ENCODE peak calls at places on chromosomes 12 and 14, in seven cellular contexts. One of them, this sample, is unnamed.

GRCh38 chr12:55705802-55706402 is 1.8 kb downstream of the ITGA7 start:
- DNase-seq in choroid plexus epithelial cell: no peak
- DNase-seq in dorsolateral prefrontal cortex: no peak
- DNase-seq in AG10803: no peak
- DNase-seq in left lung: no peak
- DNase-seq in A549: peak
- DNase-seq in brain microvascular endothelial cell: no peak
- DNase-seq in this sample: no peak

GRCh38 chr14:52328286-52328685 is 14.2 kb downstream of the PTGER2 start:
- DNase-seq in choroid plexus epithelial cell: peak
- DNase-seq in dorsolateral prefrontal cortex: no peak
- DNase-seq in AG10803: peak
- DNase-seq in left lung: no peak
- DNase-seq in A549: no peak
- DNase-seq in brain microvascular endothelial cell: no peak
- DNase-seq in this sample: no peak

GRCh38 chr12:117019866-117020265 is 79.3 kb downstream of the TESC start:
- DNase-seq in choroid plexus epithelial cell: no peak
- DNase-seq in dorsolateral prefrontal cortex: no peak
- DNase-seq in AG10803: no peak
- DNase-seq in left lung: no peak
- DNase-seq in A549: no peak
- DNase-seq in brain microvascular endothelial cell: no peak
- DNase-seq in this sample: no peak

GRCh38 chr12:24778486-24779304 is 170.2 kb downstream of the BCAT1 start:
- DNase-seq in choroid plexus epithelial cell: peak
- DNase-seq in dorsolateral prefrontal cortex: no peak
- DNase-seq in AG10803: peak
- DNase-seq in left lung: no peak
- DNase-seq in A549: peak
- DNase-seq in brain microvascular endothelial cell: peak
- DNase-seq in this sample: peak

GRCh38 chr14:91088585-91088984 is 25.3 kb upstream of the DGLUCY start:
- DNase-seq in choroid plexus epithelial cell: no peak
- DNase-seq in dorsolateral prefrontal cortex: no peak
- DNase-seq in AG10803: no peak
- DNase-seq in left lung: no peak
- DNase-seq in A549: no peak
- DNase-seq in brain microvascular endothelial cell: no peak
- DNase-seq in this sample: no peak

GRCh38 chr12:131094831-131095805 is 141.4 kb downstream of the ADGRD1 start:
- DNase-seq in choroid plexus epithelial cell: no peak
- DNase-seq in dorsolateral prefrontal cortex: no peak
- DNase-seq in AG10803: no peak
- DNase-seq in left lung: peak
- DNase-seq in A549: no peak
- DNase-seq in brain microvascular endothelial cell: no peak
- DNase-seq in this sample: no peak

GRCh38 chr12:14272954-14273910 is 92.2 kb upstream of the ATF7IP start:
- DNase-seq in choroid plexus epithelial cell: peak
- DNase-seq in dorsolateral prefrontal cortex: no peak
- DNase-seq in AG10803: no peak
- DNase-seq in left lung: no peak
- DNase-seq in A549: no peak
- DNase-seq in brain microvascular endothelial cell: no peak
- DNase-seq in this sample: no peak

GRCh38 chr12:129900306-129900705 is 3.5 kb downstream of the TMEM132D start:
- DNase-seq in choroid plexus epithelial cell: no peak
- DNase-seq in dorsolateral prefrontal cortex: no peak
- DNase-seq in AG10803: no peak
- DNase-seq in left lung: no peak
- DNase-seq in A549: no peak
- DNase-seq in brain microvascular endothelial cell: no peak
- DNase-seq in this sample: no peak

GRCh38 chr12:13250416-13250815 is 53.9 kb downstream of the EMP1 start:
- DNase-seq in choroid plexus epithelial cell: peak
- DNase-seq in dorsolateral prefrontal cortex: no peak
- DNase-seq in AG10803: peak
- DNase-seq in left lung: no peak
- DNase-seq in A549: peak
- DNase-seq in brain microvascular endothelial cell: peak
- DNase-seq in this sample: peak

GRCh38 chr12:29750131-29750927 is 33.4 kb downstream of the TMTC1 start:
- DNase-seq in choroid plexus epithelial cell: peak
- DNase-seq in dorsolateral prefrontal cortex: no peak
- DNase-seq in AG10803: no peak
- DNase-seq in left lung: no peak
- DNase-seq in A549: no peak
- DNase-seq in brain microvascular endothelial cell: no peak
- DNase-seq in this sample: no peak

GRCh38 chr12:401235-402126 is at the start of gene CCDC77:
- DNase-seq in choroid plexus epithelial cell: peak
- DNase-seq in dorsolateral prefrontal cortex: peak
- DNase-seq in AG10803: peak
- DNase-seq in left lung: peak
- DNase-seq in A549: peak
- DNase-seq in brain microvascular endothelial cell: peak
- DNase-seq in this sample: peak

GRCh38 chr12:66149702-66150398 is 19.3 kb upstream of the LLPH start:
- DNase-seq in choroid plexus epithelial cell: no peak
- DNase-seq in dorsolateral prefrontal cortex: no peak
- DNase-seq in AG10803: no peak
- DNase-seq in left lung: peak
- DNase-seq in A549: no peak
- DNase-seq in brain microvascular endothelial cell: no peak
- DNase-seq in this sample: peak

GRCh38 chr12:11839093-11839641 is 189.7 kb downstream of the ETV6 start:
- DNase-seq in choroid plexus epithelial cell: peak
- DNase-seq in dorsolateral prefrontal cortex: no peak
- DNase-seq in AG10803: no peak
- DNase-seq in left lung: no peak
- DNase-seq in A549: no peak
- DNase-seq in brain microvascular endothelial cell: peak
- DNase-seq in this sample: peak

GRCh38 chr12:15741082-15741481 is 48.1 kb downstream of the EPS8 start:
- DNase-seq in choroid plexus epithelial cell: no peak
- DNase-seq in dorsolateral prefrontal cortex: no peak
- DNase-seq in AG10803: no peak
- DNase-seq in left lung: no peak
- DNase-seq in A549: no peak
- DNase-seq in brain microvascular endothelial cell: no peak
- DNase-seq in this sample: no peak

GRCh38 chr14:61512026-61512425 is 183.3 kb upstream of the HIF1A start:
- DNase-seq in choroid plexus epithelial cell: peak
- DNase-seq in dorsolateral prefrontal cortex: no peak
- DNase-seq in AG10803: no peak
- DNase-seq in left lung: no peak
- DNase-seq in A549: no peak
- DNase-seq in brain microvascular endothelial cell: no peak
- DNase-seq in this sample: peak

GRCh38 chr12:50699149-50699548 is 64.8 kb upstream of the ATF1 start:
- DNase-seq in choroid plexus epithelial cell: no peak
- DNase-seq in dorsolateral prefrontal cortex: no peak
- DNase-seq in AG10803: no peak
- DNase-seq in left lung: no peak
- DNase-seq in A549: no peak
- DNase-seq in brain microvascular endothelial cell: no peak
- DNase-seq in this sample: no peak

GRCh38 chr12:105100998-105101397 is 6.5 kb upstream of the WASHC4 start:
- DNase-seq in choroid plexus epithelial cell: peak
- DNase-seq in dorsolateral prefrontal cortex: no peak
- DNase-seq in AG10803: peak
- DNase-seq in left lung: no peak
- DNase-seq in A549: no peak
- DNase-seq in brain microvascular endothelial cell: no peak
- DNase-seq in this sample: peak

GRCh38 chr12:67645126-67645525 is 3.4 kb upstream of the DYRK2 start:
- DNase-seq in choroid plexus epithelial cell: no peak
- DNase-seq in dorsolateral prefrontal cortex: no peak
- DNase-seq in AG10803: peak
- DNase-seq in left lung: no peak
- DNase-seq in A549: no peak
- DNase-seq in brain microvascular endothelial cell: no peak
- DNase-seq in this sample: no peak
- TF ChIP-seq CTCF in choroid plexus epithelial cell: no peak
- TF ChIP-seq CTCF in dorsolateral prefrontal cortex: no peak
- TF ChIP-seq CTCF in AG10803: no peak
- TF ChIP-seq CTCF in left lung: no peak
- TF ChIP-seq CTCF in A549: no peak
- TF ChIP-seq CTCF in brain microvascular endothelial cell: no peak
- TF ChIP-seq CTCF in this sample: no peak

DNA sequence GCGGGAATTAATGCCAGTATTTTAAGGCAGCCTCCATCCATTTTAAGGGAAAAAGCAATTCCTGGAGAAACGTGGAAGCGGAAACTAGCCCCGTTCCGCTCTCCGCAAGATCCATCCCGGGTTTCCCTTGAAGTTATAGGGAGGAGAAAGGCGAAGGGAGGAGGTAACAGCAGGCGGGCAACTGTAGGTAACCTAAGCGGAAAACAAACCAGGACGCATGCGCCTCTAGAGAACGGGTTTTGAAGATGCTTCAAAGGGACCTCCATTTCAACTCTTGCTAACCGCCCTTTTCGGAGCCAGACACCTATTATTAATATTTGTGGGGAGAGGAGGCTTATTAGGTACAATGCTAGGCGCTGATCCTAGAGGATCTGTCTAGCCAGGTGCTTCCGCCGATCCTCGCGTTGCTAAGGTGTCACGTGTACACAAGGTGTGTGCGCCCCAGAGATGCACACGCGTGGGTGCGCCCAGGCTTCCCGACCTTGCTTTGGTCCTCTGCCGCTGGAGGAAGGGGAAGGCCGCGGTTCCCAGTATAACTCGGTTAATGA is 6.2 kb downstream of the TBX5 start:
- DNase-seq in choroid plexus epithelial cell: no peak
- DNase-seq in dorsolateral prefrontal cortex: no peak
- DNase-seq in AG10803: no peak
- DNase-seq in left lung: no peak
- DNase-seq in A549: peak
- DNase-seq in brain microvascular endothelial cell: no peak
- DNase-seq in this sample: peak
- H3K4me3 ChIP-seq in choroid plexus epithelial cell: no peak
- H3K4me3 ChIP-seq in dorsolateral prefrontal cortex: no peak
- H3K4me3 ChIP-seq in AG10803: no peak
- H3K4me3 ChIP-seq in left lung: no peak
- H3K4me3 ChIP-seq in A549: no peak
- H3K4me3 ChIP-seq in brain microvascular endothelial cell: no peak
- H3K4me3 ChIP-seq in this sample: no peak

GRCh38 chr14:94047581-94047980 is 21.4 kb downstream of the OTUB2 start:
- DNase-seq in choroid plexus epithelial cell: no peak
- DNase-seq in dorsolateral prefrontal cortex: no peak
- DNase-seq in AG10803: no peak
- DNase-seq in left lung: no peak
- DNase-seq in A549: no peak
- DNase-seq in brain microvascular endothelial cell: no peak
- DNase-seq in this sample: no peak

GRCh38 chr14:94048676-94049624 is 22.8 kb downstream of the OTUB2 start:
- DNase-seq in choroid plexus epithelial cell: peak
- DNase-seq in dorsolateral prefrontal cortex: no peak
- DNase-seq in AG10803: no peak
- DNase-seq in left lung: no peak
- DNase-seq in A549: no peak
- DNase-seq in brain microvascular endothelial cell: no peak
- DNase-seq in this sample: no peak

GRCh38 chr14:94045563-94046345 is 19.6 kb downstream of the OTUB2 start:
- DNase-seq in choroid plexus epithelial cell: no peak
- DNase-seq in dorsolateral prefrontal cortex: no peak
- DNase-seq in AG10803: no peak
- DNase-seq in left lung: no peak
- DNase-seq in A549: no peak
- DNase-seq in brain microvascular endothelial cell: no peak
- DNase-seq in this sample: no peak

GRCh38 chr14:94045101-94045500 is 19.0 kb downstream of the OTUB2 start:
- DNase-seq in choroid plexus epithelial cell: no peak
- DNase-seq in dorsolateral prefrontal cortex: no peak
- DNase-seq in AG10803: no peak
- DNase-seq in left lung: no peak
- DNase-seq in A549: no peak
- DNase-seq in brain microvascular endothelial cell: no peak
- DNase-seq in this sample: no peak

GRCh38 chr14:94046696-94047250 is 20.6 kb downstream of the OTUB2 start:
- DNase-seq in choroid plexus epithelial cell: no peak
- DNase-seq in dorsolateral prefrontal cortex: no peak
- DNase-seq in AG10803: no peak
- DNase-seq in left lung: no peak
- DNase-seq in A549: no peak
- DNase-seq in brain microvascular endothelial cell: no peak
- DNase-seq in this sample: no peak
- TF ChIP-seq CTCF in choroid plexus epithelial cell: no peak
- TF ChIP-seq CTCF in dorsolateral prefrontal cortex: no peak
- TF ChIP-seq CTCF in AG10803: no peak
- TF ChIP-seq CTCF in left lung: no peak
- TF ChIP-seq CTCF in A549: no peak
- TF ChIP-seq CTCF in brain microvascular endothelial cell: no peak
- TF ChIP-seq CTCF in this sample: no peak

DNA sequence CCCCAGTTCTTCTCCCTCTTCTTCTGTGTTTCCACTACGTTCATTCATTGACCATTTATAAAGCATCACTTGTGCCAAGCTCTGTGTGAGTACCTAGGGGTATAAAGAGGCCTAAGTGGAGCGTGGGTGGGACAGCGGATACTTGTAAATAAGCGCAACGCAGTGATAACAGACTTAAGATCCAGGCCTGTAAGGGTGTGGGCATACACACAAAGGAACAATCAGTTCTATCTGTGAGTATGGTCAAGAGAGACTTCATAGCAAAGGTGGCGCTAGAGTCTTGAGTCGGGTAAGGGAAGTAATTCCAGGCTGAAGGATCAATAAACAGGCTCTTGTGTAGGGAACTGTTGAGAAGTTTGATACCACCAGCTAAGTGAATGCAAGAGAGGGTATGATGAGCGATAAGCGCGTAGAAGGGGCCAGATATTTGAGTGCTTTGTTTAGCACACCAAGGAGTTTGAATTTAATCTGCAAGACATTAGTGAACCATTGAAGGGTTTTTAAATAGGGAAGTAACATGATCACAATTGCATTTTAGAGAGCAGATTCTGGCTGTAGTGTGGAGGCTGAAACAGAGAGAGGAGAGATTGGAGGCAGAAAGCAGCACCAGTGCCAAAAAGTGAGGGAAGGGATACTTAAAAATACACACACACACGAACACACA is 1.0 kb upstream of the GXYLT1 start:
- DNase-seq in choroid plexus epithelial cell: peak
- DNase-seq in dorsolateral prefrontal cortex: no peak
- DNase-seq in AG10803: no peak
- DNase-seq in left lung: no peak
- DNase-seq in A549: peak
- DNase-seq in brain microvascular endothelial cell: no peak
- DNase-seq in this sample: no peak
- H3K4me3 ChIP-seq in choroid plexus epithelial cell: no peak
- H3K4me3 ChIP-seq in dorsolateral prefrontal cortex: peak
- H3K4me3 ChIP-seq in AG10803: no peak
- H3K4me3 ChIP-seq in left lung: no peak
- H3K4me3 ChIP-seq in A549: peak
- H3K4me3 ChIP-seq in brain microvascular endothelial cell: peak
- H3K4me3 ChIP-seq in this sample: no peak

This sample was measured in cardiac fibroblast.